ENCODE peak calls at places on chromosomes 12 and 14, in eight cellular contexts. G, Y, P, B, O, L, U and C are unnamed samples.

GRCh38 chr12:44405267-44405666 is 470.8 kb downstream of the NELL2 start:
- DNase-seq in Y (no peak), L (no peak), U (no peak), O (no peak), P (no peak), B (no peak), G (no peak), C (peak; percentile 21)

GRCh38 chr14:95649230-95649629 is 37.0 kb upstream of the TCL1B start:
- DNase-seq in L (no peak), Y (no peak), B (no peak), O (no peak), U (no peak), G (no peak), P (no peak), C (no peak)

GRCh38 chr14:100027771-100028490 is 37.3 kb upstream of the EVL start:
- DNase-seq in O (no peak), U (no peak), G (no peak), Y (no peak), P (no peak), L (no peak), B (no peak), C (no peak)

GRCh38 chr12:84732941-84733340 is 179.7 kb downstream of the SLC6A15 start:
- DNase-seq in B (no peak), L (no peak), G (no peak), O (no peak), Y (no peak), U (no peak), P (no peak), C (no peak)

GRCh38 chr14:101705733-101706508 is 55.6 kb upstream of the PPP2R5C start:
- DNase-seq in U (no peak), P (peak; percentile 40), Y (no peak), G (no peak), B (no peak), O (no peak), L (no peak), C (no peak)

GRCh38 chr14:91935621-91936020 is 11.9 kb downstream of the FBLN5 start:
- DNase-seq in G (no peak), Y (no peak), U (no peak), O (no peak), B (no peak), L (no peak), P (no peak), C (no peak)

GRCh38 chr12:27548301-27549199 is 24.5 kb downstream of the PPFIBP1 start:
- DNase-seq in G (no peak), B (no peak), O (no peak), L (no peak), U (no peak), Y (no peak), P (no peak), C (no peak)

GRCh38 chr14:74251546-74252030 is 12.3 kb downstream of the VSX2 start:
- DNase-seq in B (peak; percentile 58), G (peak; percentile 60), Y (peak; percentile 44), U (no peak), O (peak; percentile 40), L (peak; percentile 74), P (peak; percentile 44), C (peak; percentile 81)

GRCh38 chr12:38123566-38124246 is 192.9 kb upstream of the ALG10B start:
- DNase-seq in P (no peak), O (peak; percentile 77), Y (no peak), G (no peak), B (peak; percentile 56), U (no peak), L (no peak), C (no peak)

GRCh38 chr14:103121846-103122577 is 1.2 kb upstream of the TNFAIP2 start:
- DNase-seq in G (peak; percentile 44), O (peak; percentile 96), B (peak; percentile 86), L (peak; percentile 88), U (no peak), Y (no peak), P (no peak), C (peak; percentile 91)

GRCh38 chr12:212799-213526 is 994 bp downstream of the SLC6A12 start:
- DNase-seq in U (no peak), P (no peak), G (no peak), L (no peak), B (peak; percentile 15), Y (no peak), O (no peak), C (no peak)

GRCh38 chr12:103803847-103804246 is 37.2 kb downstream of the NT5DC3 start:
- DNase-seq in L (no peak), G (no peak), B (no peak), Y (no peak), U (no peak), P (no peak), O (no peak), C (no peak)

GRCh38 chr14:21514341-21514740 is 3.2 kb upstream of the METTL3 start:
- DNase-seq in P (no peak), B (no peak), Y (no peak), G (no peak), U (no peak), O (no peak), L (no peak), C (no peak)

GRCh38 chr12:68497702-68498101 is 113.0 kb upstream of the RAP1B start:
- DNase-seq in Y (peak; percentile 99), G (no peak), P (no peak), L (peak; percentile 30), B (peak; percentile 99), O (peak; percentile 100), U (no peak), C (no peak)